ENCODE peak calls at places on chromosomes 1 and 21, in eight cellular contexts. V is uterus, U is ovary, P is A549, G is tibial nerve, F is sigmoid colon, Z is heart left ventricle, E is IMR-90. I is an unnamed sample.

GRCh38 chr1:182601416-182601786 is 2.8 kb downstream of the RGS16 start:
- DNase-seq in Z (peak), F (peak), G (peak), P (peak), V (peak), E (peak), U (peak), I (peak)

GRCh38 chr1:235102259-235102582 is 26.4 kb downstream of the TOMM20 start:
- DNase-seq in V (no peak), F (no peak), E (no peak), U (no peak), G (no peak), P (no peak), Z (no peak), I (no peak)

GRCh38 chr1:233025566-233025965 is 75.2 kb downstream of the NTPCR start:
- DNase-seq in V (no peak), U (no peak), E (peak), F (no peak), P (no peak), G (no peak), Z (no peak), I (no peak)

GRCh38 chr1:43074244-43074643 is 97.8 kb downstream of the EBNA1BP2 start:
- DNase-seq in P (peak), V (no peak), F (no peak), U (no peak), G (no peak), Z (no peak), E (no peak), I (no peak)

GRCh38 chr1:65075123-65075976 is 72.7 kb upstream of the AK4 start:
- DNase-seq in G (peak), U (peak), F (peak), E (peak), Z (peak), V (peak), P (peak), I (peak)

GRCh38 chr21:35309316-35309715 is 260.2 kb upstream of the RUNX1 start:
- DNase-seq in F (no peak), G (no peak), P (no peak), Z (no peak), U (no peak), E (no peak), V (no peak), I (no peak)

GRCh38 chr1:67833595-67833926 is 294 bp upstream of the GNG12 start:
- DNase-seq in U (no peak), F (peak), E (peak), V (no peak), G (no peak), P (no peak), Z (no peak), I (no peak)

GRCh38 chr1:205484985-205485967 is 19.2 kb upstream of the CDK18 start:
- DNase-seq in Z (peak), U (peak), V (peak), E (peak), G (peak), P (peak), F (peak), I (peak)

GRCh38 chr1:12450090-12450764 is 167.8 kb downstream of the DHRS3 start:
- DNase-seq in U (no peak), E (no peak), G (no peak), P (no peak), Z (peak), V (no peak), F (no peak), I (peak)

GRCh38 chr1:18512883-18513282 is 32.2 kb downstream of the KLHDC7A start:
- DNase-seq in U (no peak), G (no peak), E (no peak), P (no peak), Z (no peak), F (no peak), V (no peak), I (no peak)

DNA sequence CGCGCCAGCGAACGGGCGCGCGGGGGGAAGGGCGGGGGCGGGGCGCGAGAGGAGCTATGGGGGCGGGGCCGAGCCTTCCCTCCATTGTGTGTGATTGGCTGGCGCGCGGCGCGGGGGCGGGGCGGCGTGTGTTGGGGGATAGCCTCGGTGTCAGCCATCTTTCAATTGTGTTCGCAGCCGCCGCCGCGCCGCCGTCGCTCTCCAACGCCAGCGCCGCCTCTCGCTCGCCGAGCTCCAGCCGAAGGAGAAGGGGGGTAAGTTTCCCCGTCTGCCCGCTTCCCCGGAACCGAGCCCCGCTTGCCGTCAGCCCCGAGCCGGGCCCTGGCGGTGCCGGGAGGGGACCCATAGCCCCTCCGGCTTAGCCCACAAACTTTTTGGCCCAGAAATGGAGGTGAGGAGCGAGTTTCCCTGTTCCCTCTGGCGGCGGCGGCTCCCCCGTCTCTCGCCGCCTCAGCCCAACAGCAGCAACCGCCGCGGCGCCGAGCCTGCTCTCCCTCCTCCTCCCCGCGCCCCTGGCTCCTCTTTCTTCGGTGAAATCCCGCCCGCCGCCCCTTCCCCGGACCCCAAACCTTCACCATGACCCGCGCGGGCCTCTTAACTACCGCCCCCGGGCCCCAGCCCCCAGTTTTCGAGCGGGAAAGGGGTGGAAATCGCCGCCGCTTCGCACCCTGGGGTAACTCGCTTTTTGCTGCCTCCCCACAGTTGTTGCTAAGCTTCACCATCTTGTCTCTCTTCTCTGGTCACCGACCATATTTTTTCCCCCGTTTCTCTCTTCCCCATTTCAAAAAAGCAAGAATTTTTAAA is at the start of gene H3-3A:
- DNase-seq in V (peak), E (peak), U (peak), Z (peak), P (peak), F (peak), G (peak), I (peak)
- TF ChIP-seq POLR2A in V (peak), E (peak), U (peak), Z (peak), P (peak), F (peak), G (peak), I (peak)

GRCh38 chr1:39196244-39197215 is 8.0 kb upstream of the MACF1 start:
- DNase-seq in V (no peak), G (no peak), Z (no peak), E (peak), U (no peak), F (no peak), P (no peak), I (no peak)
- TF ChIP-seq POLR2A in V (no peak), G (no peak), Z (no peak), E (no peak), U (no peak), F (no peak), P (no peak), I (no peak)

GRCh38 chr1:6447016-6447817 is 18.8 kb downstream of the TNFRSF25 start:
- DNase-seq in F (no peak), V (no peak), G (no peak), E (no peak), P (no peak), U (no peak), Z (no peak), I (no peak)

GRCh38 chr1:6450005-6450450 is 15.9 kb downstream of the TNFRSF25 start:
- DNase-seq in P (no peak), F (no peak), E (no peak), Z (no peak), U (no peak), G (no peak), V (no peak), I (no peak)

GRCh38 chr1:6448749-6449631 is 17.0 kb downstream of the TNFRSF25 start:
- DNase-seq in V (no peak), E (no peak), U (no peak), F (no peak), Z (no peak), G (no peak), P (no peak), I (peak)

GRCh38 chr1:6446665-6447015 is 19.3 kb downstream of the TNFRSF25 start:
- DNase-seq in G (no peak), V (no peak), E (no peak), U (no peak), Z (no peak), P (no peak), F (no peak), I (no peak)

GRCh38 chr1:6447818-6448748 is 17.9 kb downstream of the TNFRSF25 start:
- DNase-seq in F (no peak), G (no peak), V (no peak), E (no peak), Z (no peak), P (no peak), U (no peak), I (peak)
- TF ChIP-seq POLR2A in F (no peak), G (no peak), V (no peak), E (no peak), Z (no peak), P (no peak), U (no peak), I (no peak)

GRCh38 chr1:100134872-100135271 is 1.9 kb downstream of the TRMT13 start:
- DNase-seq in F (no peak), V (no peak), P (no peak), U (no peak), E (peak), Z (no peak), G (no peak), I (no peak)

GRCh38 chr1:100137602-100138001 is 4.6 kb downstream of the TRMT13 start:
- DNase-seq in P (no peak), Z (no peak), F (no peak), E (no peak), U (no peak), V (no peak), G (no peak), I (no peak)

GRCh38 chr1:100131623-100132022 is 1.1 kb downstream of the SASS6 start:
- DNase-seq in P (no peak), V (no peak), G (no peak), Z (no peak), E (no peak), U (no peak), F (no peak), I (no peak)

GRCh38 chr1:100130552-100131077 is 2.1 kb downstream of the SASS6 start:
- DNase-seq in F (no peak), P (no peak), E (peak), V (no peak), G (no peak), Z (no peak), U (no peak), I (no peak)

GRCh38 chr1:100132566-100133477 is at the start of the genes SASS6 and TRMT13:
- DNase-seq in V (peak), F (peak), Z (peak), G (peak), U (peak), E (peak), P (peak), I (peak)
- TF ChIP-seq POLR2A in V (no peak), F (no peak), Z (peak), G (peak), U (no peak), E (peak), P (peak), I (peak)

DNA sequence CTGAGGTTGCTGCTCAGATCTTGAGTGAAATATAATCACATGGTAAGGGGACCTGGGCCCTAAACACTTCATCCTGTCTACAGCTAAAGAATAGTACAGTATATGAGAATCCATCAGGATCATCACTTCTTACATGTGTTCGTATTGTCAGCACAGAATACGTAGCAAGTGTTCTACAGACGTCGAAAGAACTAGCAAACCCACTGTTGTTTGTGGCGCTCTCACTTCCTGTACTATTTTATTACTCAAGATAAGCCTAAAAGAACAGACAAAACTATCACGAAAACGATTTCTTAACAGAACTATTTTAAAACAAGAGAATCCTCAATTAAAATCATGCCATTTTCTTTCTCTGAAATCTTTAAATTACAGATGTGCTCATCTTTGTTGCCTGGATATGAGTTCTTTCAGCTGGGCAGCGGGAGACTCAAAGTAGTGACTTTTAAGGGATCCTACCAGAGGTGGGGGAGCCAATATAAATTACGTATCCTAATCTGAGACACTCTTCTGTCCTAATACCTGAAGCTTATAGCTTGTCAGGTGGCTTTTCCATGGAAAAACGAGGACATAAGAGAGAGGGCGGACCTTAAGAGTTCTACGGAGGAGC is 724 bp downstream of the ST7L start:
- DNase-seq in Z (no peak), G (peak), F (no peak), U (no peak), P (no peak), V (no peak), E (peak), I (no peak)
- TF ChIP-seq POLR2A in Z (no peak), G (no peak), F (no peak), U (no peak), P (no peak), V (no peak), E (no peak), I (no peak)